ENCODE peak calls at places on chromosome 3, in nine cellular contexts. A, H, Y, M, P, S, F, C and T are unnamed samples.

GRCh38 chr3:69033470-69033869 is 18.7 kb downstream of the TMF1 start:
- DNase-seq in Y (no peak), F (no peak), P (peak; percentile 94), A (no peak), H (no peak), S (peak; percentile 73), M (peak; percentile 76), C (peak; percentile 15), T (no peak)

GRCh38 chr3:150183619-150184425 is 213.1 kb upstream of the PFN2 start:
- DNase-seq in P (peak; percentile 93), M (peak; percentile 84), S (peak; percentile 83), Y (peak; percentile 88), C (peak; percentile 74), A (peak; percentile 85), F (peak; percentile 65), H (peak; percentile 44), T (peak; percentile 87)

GRCh38 chr3:109059289-109059688 is 58.6 kb downstream of the MORC1 start:
- DNase-seq in S (no peak), F (no peak), C (no peak), P (peak; percentile 6), M (no peak), Y (no peak), A (no peak), H (no peak), T (no peak)

GRCh38 chr3:122773856-122774535 is 19.6 kb downstream of the HSPBAP1 start:
- DNase-seq in F (no peak), M (no peak), H (no peak), S (no peak), A (no peak), C (no peak), P (no peak), Y (no peak), T (no peak)

GRCh38 chr3:74824366-74824765 is 209.9 kb upstream of the CNTN3 start:
- DNase-seq in M (no peak), A (peak; percentile 1), C (peak; percentile 13), S (no peak), H (no peak), Y (no peak), F (no peak), P (no peak), T (peak; percentile 2)

GRCh38 chr3:108006901-108007331 is 83.9 kb downstream of the CD47 start:
- DNase-seq in C (no peak), H (no peak), Y (peak; percentile 29), F (no peak), S (no peak), P (no peak), A (no peak), M (no peak), T (no peak)

GRCh38 chr3:23594066-23594465 is 211.7 kb upstream of the UBE2E1 start:
- DNase-seq in S (no peak), Y (no peak), A (no peak), C (no peak), H (no peak), M (no peak), P (no peak), F (no peak), T (no peak)

GRCh38 chr3:128447561-128448013 is 19.1 kb downstream of the DNAJB8 start:
- DNase-seq in C (no peak), H (peak; percentile 56), Y (no peak), M (no peak), F (no peak), P (no peak), A (no peak), S (no peak), T (no peak)

GRCh38 chr3:150721285-150722130 is 17.8 kb upstream of the ERICH6 start:
- DNase-seq in H (no peak), M (peak; percentile 62), C (no peak), P (peak; percentile 79), Y (peak; percentile 90), F (no peak), S (peak; percentile 70), A (peak; percentile 82), T (peak; percentile 75)